ENCODE peak calls at places on chromosomes 3 and 15, in ten cellular contexts. W is OCI-LY7; G is kidney; H is CD4-positive, alpha-beta T cell; K is uterus; R is GM12864; C is thoracic aorta; A is GM06990; P is psoas muscle; X is AG04450. I is an unnamed sample.

GRCh38 chr15:31391687-31392671 is 65.3 kb downstream of the KLF13 start:
- DNase-seq in W (peak), G (peak), H (peak), K (peak), R (no peak), C (peak), A (peak), P (peak), X (peak), I (no peak)

GRCh38 chr3:53254810-53255359 is 937 bp downstream of the TKT start:
- DNase-seq in W (peak), G (peak), H (peak), K (peak), R (peak), C (no peak), A (peak), P (peak), X (no peak), I (no peak)

GRCh38 chr3:54349231-54349647 is 226.9 kb downstream of the CACNA2D3 start:
- DNase-seq in W (no peak), G (no peak), H (no peak), K (no peak), R (no peak), C (no peak), A (no peak), P (no peak), X (no peak), I (no peak)

GRCh38 chr3:104385421-104385820 is 981.3 kb upstream of the ALCAM start:
- DNase-seq in W (no peak), G (no peak), H (no peak), K (no peak), R (no peak), C (no peak), A (no peak), P (no peak), X (no peak), I (no peak)

GRCh38 chr3:99911433-99911832 is 93.8 kb downstream of the CMSS1 start:
- DNase-seq in W (no peak), G (no peak), H (no peak), K (no peak), R (no peak), C (no peak), A (no peak), P (no peak), X (no peak), I (no peak)

GRCh38 chr15:79197285-79197684 is 85.2 kb upstream of the ANKRD34C start:
- DNase-seq in W (no peak), G (no peak), H (no peak), K (no peak), R (no peak), C (no peak), A (no peak), P (no peak), X (no peak), I (no peak)

GRCh38 chr3:196639517-196640500 is at the start of gene NRROS:
- DNase-seq in W (peak), G (peak), H (peak), K (peak), R (no peak), C (no peak), A (peak), P (peak), X (no peak), I (peak)

GRCh38 chr3:165624761-165625160 is 212.5 kb downstream of the BCHE start:
- DNase-seq in W (no peak), G (no peak), H (no peak), K (no peak), R (no peak), C (no peak), A (no peak), P (no peak), X (no peak), I (no peak)

GRCh38 chr3:87437765-87438164 is 161.4 kb upstream of the POU1F1 start:
- DNase-seq in W (no peak), G (no peak), H (no peak), K (no peak), R (no peak), C (no peak), A (no peak), P (no peak), X (no peak), I (no peak)

GRCh38 chr15:71596672-71597071 is 213.7 kb upstream of the NR2E3 start:
- DNase-seq in W (no peak), G (no peak), H (no peak), K (peak), R (no peak), C (no peak), A (no peak), P (peak), X (no peak), I (no peak)

GRCh38 chr15:67137951-67138935 is 72.8 kb downstream of the SMAD3 start:
- DNase-seq in W (no peak), G (no peak), H (no peak), K (peak), R (no peak), C (no peak), A (no peak), P (no peak), X (no peak), I (no peak)

GRCh38 chr15:51444807-51445206 is 103.4 kb downstream of the GLDN start:
- DNase-seq in W (no peak), G (no peak), H (no peak), K (no peak), R (no peak), C (no peak), A (no peak), P (no peak), X (no peak), I (no peak)

GRCh38 chr15:38557855-38558713 is 6.5 kb downstream of the RASGRP1 start:
- DNase-seq in W (no peak), G (no peak), H (no peak), K (no peak), R (no peak), C (no peak), A (no peak), P (no peak), X (no peak), I (no peak)

GRCh38 chr3:77342688-77343087 is 302.8 kb downstream of the ROBO2 start:
- DNase-seq in W (no peak), G (no peak), H (no peak), K (no peak), R (no peak), C (no peak), A (no peak), P (no peak), X (no peak), I (no peak)

GRCh38 chr3:77345009-77345408 is 305.1 kb downstream of the ROBO2 start:
- DNase-seq in W (no peak), G (no peak), H (no peak), K (no peak), R (no peak), C (no peak), A (no peak), P (no peak), X (no peak), I (no peak)

GRCh38 chr3:77348244-77348855 is 308.5 kb downstream of the ROBO2 start:
- DNase-seq in W (peak), G (no peak), H (no peak), K (no peak), R (no peak), C (no peak), A (no peak), P (no peak), X (no peak), I (no peak)
- TF ChIP-seq CTCF in W (peak), G (peak), H (no peak), K (no peak), R (no peak), C (no peak), A (no peak), P (no peak), X (peak), I (peak)

DNA sequence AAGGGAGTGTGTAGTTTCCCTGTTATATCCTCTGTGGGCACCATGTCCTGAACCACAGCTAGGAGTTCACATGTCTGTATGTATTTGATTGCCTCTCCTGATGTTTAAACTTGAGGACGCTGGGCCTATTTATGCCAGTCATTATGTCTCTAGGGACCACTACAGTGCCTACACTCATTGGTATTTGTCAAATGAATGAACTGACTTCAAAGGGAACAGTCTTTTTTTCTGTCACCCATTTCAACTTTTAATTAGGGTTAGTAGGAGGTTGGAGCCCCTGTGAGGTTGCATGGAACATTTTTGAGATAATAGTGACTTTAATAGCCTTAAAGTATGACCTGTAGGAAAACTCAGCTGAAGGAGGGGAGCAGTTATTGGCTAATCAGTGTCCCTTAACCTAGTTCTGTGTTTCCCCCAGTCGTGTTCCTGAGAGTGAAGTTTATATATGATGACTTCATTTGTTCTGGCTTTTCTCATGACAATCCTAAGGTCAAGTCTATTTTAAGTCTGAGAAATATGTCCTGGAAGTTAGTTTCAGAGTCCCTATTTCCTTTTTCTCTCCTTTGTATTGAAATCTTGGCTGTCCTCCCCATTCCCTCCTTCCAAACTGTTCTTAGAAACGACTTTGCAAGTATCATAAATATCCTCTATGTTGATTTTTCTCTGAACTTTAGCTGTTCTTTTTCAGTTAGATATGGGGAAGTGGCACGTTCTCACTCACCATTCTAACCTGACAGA is 29.0 kb downstream of the PDE8A start:
- DNase-seq in W (peak), G (no peak), H (no peak), K (no peak), R (no peak), C (no peak), A (no peak), P (no peak), X (no peak), I (no peak)
- TF ChIP-seq CTCF in W (peak), G (no peak), H (no peak), K (no peak), R (no peak), C (no peak), A (no peak), P (peak), X (no peak), I (peak)

GRCh38 chr3:113873293-113873692 is 34.7 kb downstream of the GRAMD1C start:
- DNase-seq in W (no peak), G (no peak), H (no peak), K (no peak), R (no peak), C (no peak), A (no peak), P (no peak), X (no peak), I (no peak)

GRCh38 chr3:113867506-113867905 is 28.9 kb downstream of the GRAMD1C start:
- DNase-seq in W (no peak), G (no peak), H (no peak), K (no peak), R (no peak), C (no peak), A (no peak), P (no peak), X (peak), I (no peak)
- TF ChIP-seq CTCF in W (no peak), G (no peak), H (no peak), K (no peak), R (no peak), C (no peak), A (no peak), P (no peak), X (no peak), I (no peak)

DNA sequence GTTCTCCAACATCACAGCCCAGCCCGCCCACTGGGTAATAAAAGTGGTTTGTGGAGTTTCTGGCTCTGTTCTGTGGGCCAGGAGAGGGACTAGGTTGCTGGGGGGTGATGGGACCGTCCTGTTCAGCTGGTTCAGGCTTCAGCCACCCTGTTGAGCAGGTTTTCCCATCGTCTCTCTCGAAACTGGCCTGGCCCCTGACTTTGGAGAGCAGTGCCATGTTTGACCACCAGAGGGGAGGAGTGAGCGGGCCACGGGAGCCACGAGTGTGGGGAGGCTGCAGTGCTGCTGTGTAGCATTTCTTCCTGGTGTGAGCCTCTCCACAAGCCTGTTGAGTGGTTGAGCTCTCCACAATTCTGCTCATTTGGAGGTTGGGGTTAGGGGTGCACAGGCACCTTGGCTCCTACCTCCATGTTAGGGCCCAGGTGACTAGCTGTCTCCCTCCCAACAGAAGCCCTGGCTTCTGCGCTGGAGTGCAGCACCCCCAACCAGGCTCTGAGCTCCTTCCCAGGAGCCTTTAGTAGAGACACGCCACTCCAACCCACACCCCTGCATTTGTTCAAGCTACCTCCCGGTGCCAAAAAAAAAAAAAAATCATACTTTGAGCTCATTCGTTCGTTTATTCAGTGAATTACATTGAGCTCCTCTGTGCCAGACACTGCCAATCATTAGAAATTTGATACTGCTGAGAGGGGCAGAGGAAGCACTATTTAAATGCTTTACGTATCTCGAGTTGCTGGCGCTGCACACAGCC is 13.9 kb downstream of the SPINT1 start:
- DNase-seq in W (peak), G (peak), H (peak), K (peak), R (no peak), C (peak), A (peak), P (peak), X (peak), I (peak)
- TF ChIP-seq CTCF in W (peak), G (peak), H (peak), K (peak), R (peak), C (peak), A (peak), P (peak), X (peak), I (peak)

I was measured in chondrocyte.